ENCODE peak calls at places on chromosomes 13 and 19, in six cellular contexts. L, P, Q, X, Z and F are unnamed samples.

GRCh38 chr13:114115796-114116195 is 16.6 kb downstream of the RASA3 start:
- DNase-seq in L (peak; percentile 15), Q (no peak), P (no peak), X (peak; percentile 7), Z (peak; percentile 48), F (no peak)

GRCh38 chr19:49712397-49712859 is 21.5 kb downstream of the CPT1C start:
- DNase-seq in P (peak; percentile 1), L (peak; percentile 74), X (peak; percentile 47), Q (peak; percentile 86), Z (peak; percentile 87), F (peak; percentile 71)

GRCh38 chr19:34319230-34319585 is 45.8 kb upstream of the GPI start:
- DNase-seq in L (no peak), P (no peak), Q (no peak), Z (no peak), X (no peak), F (no peak)

GRCh38 chr13:103883698-103884097 is 817.5 kb upstream of the SLC10A2 start:
- DNase-seq in X (no peak), L (no peak), Z (no peak), P (peak; percentile 25), Q (no peak), F (no peak)

GRCh38 chr19:3671680-3672574 is 28.3 kb downstream of the PIP5K1C start:
- DNase-seq in Q (no peak), Z (no peak), P (peak; percentile 20), L (peak; percentile 59), X (no peak), F (peak; percentile 60)

GRCh38 chr19:41705393-41706174 is 2.8 kb upstream of the CEACAM5 start:
- DNase-seq in P (no peak), Q (peak; percentile 58), X (peak; percentile 55), L (no peak), Z (no peak), F (no peak)

GRCh38 chr13:91722267-91722884 is 324.0 kb downstream of the GPC5 start:
- DNase-seq in X (no peak), Z (no peak), P (peak; percentile 18), L (no peak), Q (no peak), F (no peak)

GRCh38 chr19:33502991-33503790 is 18.4 kb downstream of the PEPD start:
- DNase-seq in Q (no peak), P (no peak), X (no peak), Z (peak; percentile 50), L (peak; percentile 13), F (no peak)

GRCh38 chr19:55360902-55361301 is 2.2 kb downstream of the GARIN5B start:
- DNase-seq in P (no peak), Q (no peak), Z (no peak), L (no peak), X (no peak), F (no peak)

GRCh38 chr19:34232566-34233481 is 21.5 kb upstream of the GARRE1 start:
- DNase-seq in Z (peak; percentile 77), P (peak; percentile 96), Q (peak; percentile 62), L (peak; percentile 55), X (no peak), F (peak; percentile 63)

GRCh38 chr13:71871180-71871754 is 4.3 kb upstream of the DACH1 start:
- DNase-seq in X (no peak), L (no peak), Q (no peak), Z (no peak), P (no peak), F (no peak)

GRCh38 chr19:53915000-53915399 is 5.9 kb downstream of the CACNG7 start:
- DNase-seq in Z (no peak), Q (no peak), X (no peak), L (no peak), P (no peak), F (no peak)

GRCh38 chr19:52725528-52725961 is 9.3 kb downstream of the ZNF611 start:
- DNase-seq in X (no peak), Z (no peak), Q (no peak), P (no peak), L (no peak), F (no peak)
- H3K27ac ChIP-seq in X (no peak overlapping the region), Z (no peak overlapping the region), Q (no peak overlapping the region), P (no peak overlapping the region), L (no peak overlapping the region), F (no peak overlapping the region)

GRCh38 chr19:17266975-17267788 is at the start of gene BABAM1:
- DNase-seq in P (peak; percentile 100), X (peak; percentile 97), Z (peak; percentile 98), L (peak; percentile 98), Q (peak; percentile 96), F (peak; percentile 91)
- TF ChIP-seq POLR2A in P (peak; percentile 51), X (peak; percentile 32), Z (peak; percentile 7), L (peak; percentile 46), Q (peak; percentile 59), F (no peak)

DNA sequence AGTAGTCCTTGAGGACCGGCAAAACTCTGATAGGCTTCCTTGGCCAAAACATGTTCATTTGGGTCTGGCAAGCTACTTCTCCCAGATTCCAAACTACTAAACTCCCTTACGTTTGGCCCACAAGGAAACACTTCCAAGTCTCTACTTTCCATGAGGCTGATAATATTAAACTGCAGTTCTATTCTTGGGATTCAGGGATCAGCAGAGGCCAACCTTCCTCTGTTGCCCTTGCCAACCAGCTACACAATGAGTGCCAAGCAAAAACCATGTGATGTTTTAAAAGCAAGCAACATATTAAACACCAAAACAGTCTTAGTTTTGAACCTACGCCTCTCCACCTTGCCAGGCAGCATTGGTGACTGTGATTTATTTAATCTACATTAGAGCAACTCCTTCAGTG is 287.3 kb downstream of the TBC1D4 start:
- DNase-seq in P (no peak), L (peak; percentile 29), Z (no peak), X (no peak), Q (no peak), F (no peak)
- H3K27ac ChIP-seq in P (no peak overlapping the region), L (peak overlapping the region; percentile 74), Z (no peak overlapping the region), X (no peak overlapping the region), Q (no peak overlapping the region), F (no peak overlapping the region)

GRCh38 chr19:35994868-35995654 is at the start of gene SDHAF1:
- DNase-seq in P (peak; percentile 90), L (peak; percentile 98), X (peak; percentile 98), Z (peak; percentile 99), Q (peak; percentile 100), F (peak; percentile 95)
- TF ChIP-seq POLR2A in P (no peak), L (peak; percentile 91), X (peak; percentile 88), Z (peak; percentile 87), Q (peak; percentile 99), F (peak; percentile 77)

GRCh38 chr19:13983213-13983889 is 22.8 kb downstream of the RFX1 start:
- DNase-seq in X (no peak), L (no peak), Q (no peak), P (no peak), Z (no peak), F (no peak)
- H3K27ac ChIP-seq in X (no peak overlapping the region), L (no peak overlapping the region), Q (no peak overlapping the region), P (no peak overlapping the region), Z (no peak overlapping the region), F (no peak overlapping the region)

GRCh38 chr13:100674848-100675659 is 459 bp upstream of the TMTC4 start:
- DNase-seq in Z (peak; percentile 100), X (peak; percentile 100), P (peak; percentile 96), L (peak; percentile 100), Q (peak; percentile 89), F (peak; percentile 100)
- TF ChIP-seq POLR2A in Z (peak; percentile 29), X (peak; percentile 44), P (no peak), L (peak; percentile 85), Q (peak; percentile 67), F (peak; percentile 60)